ENCODE peak calls at places on chromosomes 6 and 20, in ten cellular contexts. I is ovary, J is right lobe of liver, S is spleen, L is breast epithelium, Z is transverse colon, K is sigmoid colon, T is heart left ventricle, C is body of pancreas, W is suprapubic skin. O is an unnamed sample.

GRCh38 chr20:25258463-25258805 is 10.5 kb downstream of the PYGB start:
- DNase-seq in I (no peak), J (no peak), S (peak), L (no peak), Z (no peak), K (no peak), T (no peak), C (no peak), W (peak), O (no peak)

GRCh38 chr20:47568019-47568418 is 66.3 kb downstream of the NCOA3 start:
- DNase-seq in I (no peak), J (no peak), S (no peak), L (no peak), Z (peak), K (peak), T (peak), C (peak), W (no peak), O (peak)

GRCh38 chr20:39706089-39706721 is 744.1 kb downstream of the DHX35 start:
- DNase-seq in I (peak), J (no peak), S (no peak), L (no peak), Z (no peak), K (peak), T (peak), C (peak), W (peak), O (no peak)

GRCh38 chr20:16011061-16011460 is 562.2 kb downstream of the KIF16B start:
- DNase-seq in I (no peak), J (no peak), S (no peak), L (no peak), Z (no peak), K (no peak), T (no peak), C (no peak), W (no peak), O (no peak)

GRCh38 chr20:61649879-61650200 is 397.8 kb downstream of the CDH4 start:
- DNase-seq in I (no peak), J (no peak), S (peak), L (no peak), Z (no peak), K (no peak), T (no peak), C (no peak), W (no peak), O (no peak)

GRCh38 chr6:157314705-157315321 is 8.5 kb downstream of the TMEM242 start:
- DNase-seq in I (no peak), J (no peak), S (no peak), L (no peak), Z (no peak), K (no peak), T (no peak), C (peak), W (no peak), O (no peak)

GRCh38 chr6:140542858-140543257 is 1168.4 kb upstream of the CITED2 start:
- DNase-seq in I (no peak), J (no peak), S (no peak), L (no peak), Z (no peak), K (no peak), T (no peak), C (no peak), W (no peak), O (no peak)

GRCh38 chr6:130778946-130779657 is 48.1 kb upstream of the SMLR1 start:
- DNase-seq in I (no peak), J (no peak), S (no peak), L (no peak), Z (no peak), K (no peak), T (no peak), C (peak), W (no peak), O (no peak)

GRCh38 chr20:63357921-63358905 is 2.9 kb downstream of the CHRNA4 start:
- DNase-seq in I (no peak), J (peak), S (no peak), L (no peak), Z (no peak), K (no peak), T (peak), C (peak), W (no peak), O (peak)

GRCh38 chr6:39182604-39183003 is 46.7 kb downstream of the KCNK5 start:
- DNase-seq in I (no peak), J (no peak), S (no peak), L (no peak), Z (no peak), K (peak), T (no peak), C (no peak), W (no peak), O (no peak)

GRCh38 chr6:2529217-2529719 is 221.5 kb downstream of the MYLK4 start:
- DNase-seq in I (no peak), J (no peak), S (no peak), L (no peak), Z (no peak), K (no peak), T (no peak), C (peak), W (no peak), O (no peak)

GRCh38 chr6:5126214-5126613 is 41.1 kb downstream of the PPP1R3G start:
- DNase-seq in I (no peak), J (no peak), S (no peak), L (no peak), Z (no peak), K (no peak), T (no peak), C (no peak), W (no peak), O (no peak)

GRCh38 chr20:45189861-45190260 is 15.2 kb downstream of the PI3 start:
- DNase-seq in I (no peak), J (no peak), S (no peak), L (no peak), Z (no peak), K (no peak), T (no peak), C (no peak), W (no peak), O (no peak)

GRCh38 chr20:13283869-13284268 is 62.8 kb downstream of the ISM1 start:
- DNase-seq in I (no peak), J (no peak), S (no peak), L (no peak), Z (no peak), K (no peak), T (no peak), C (no peak), W (no peak), O (no peak)

GRCh38 chr6:90294989-90295853 is 1.4 kb downstream of the BACH2 start:
- DNase-seq in I (peak), J (peak), S (peak), L (no peak), Z (peak), K (peak), T (peak), C (peak), W (no peak), O (peak)

GRCh38 chr6:1856381-1856780 is 246.7 kb downstream of the FOXC1 start:
- DNase-seq in I (peak), J (no peak), S (no peak), L (no peak), Z (peak), K (no peak), T (peak), C (no peak), W (no peak), O (no peak)

GRCh38 chr6:157531986-157532365 is 151.0 kb downstream of the ZDHHC14 start:
- DNase-seq in I (no peak), J (no peak), S (no peak), L (no peak), Z (no peak), K (no peak), T (no peak), C (no peak), W (no peak), O (no peak)

GRCh38 chr6:41577865-41578713 is 31.9 kb downstream of the FOXP4 start:
- DNase-seq in I (no peak), J (no peak), S (no peak), L (peak), Z (no peak), K (no peak), T (no peak), C (peak), W (no peak), O (peak)

GRCh38 chr6:146962332-146962731 is 241.9 kb upstream of the STXBP5 start:
- DNase-seq in I (no peak), J (no peak), S (no peak), L (no peak), Z (no peak), K (no peak), T (no peak), C (no peak), W (no peak), O (no peak)

GRCh38 chr20:46031701-46032254 is 2.8 kb downstream of the SLC12A5 start:
- DNase-seq in I (no peak), J (no peak), S (no peak), L (no peak), Z (no peak), K (no peak), T (no peak), C (peak), W (no peak), O (peak)

GRCh38 chr6:140203611-140204553 is 829.4 kb upstream of the CITED2 start:
- DNase-seq in I (no peak), J (no peak), S (no peak), L (no peak), Z (no peak), K (no peak), T (no peak), C (no peak), W (no peak), O (no peak)

GRCh38 chr6:9921366-9921765 is 493.5 kb downstream of the TFAP2A start:
- DNase-seq in I (no peak), J (no peak), S (no peak), L (no peak), Z (no peak), K (no peak), T (no peak), C (no peak), W (no peak), O (no peak)

GRCh38 chr20:25984933-25985332 is 288.3 kb upstream of the ZNF337 start:
- DNase-seq in I (peak), J (no peak), S (peak), L (no peak), Z (peak), K (peak), T (peak), C (peak), W (no peak), O (no peak)

GRCh38 chr6:16216501-16217155 is 21.8 kb upstream of the GMPR start:
- DNase-seq in I (peak), J (no peak), S (no peak), L (no peak), Z (no peak), K (no peak), T (no peak), C (no peak), W (no peak), O (no peak)

GRCh38 chr6:20348091-20348490 is 53.6 kb upstream of the E2F3 start:
- DNase-seq in I (no peak), J (no peak), S (no peak), L (no peak), Z (no peak), K (no peak), T (no peak), C (no peak), W (no peak), O (no peak)

GRCh38 chr6:126112171-126112632 is 125.9 kb downstream of the TRMT11 start:
- DNase-seq in I (no peak), J (no peak), S (no peak), L (no peak), Z (no peak), K (no peak), T (no peak), C (peak), W (no peak), O (no peak)

GRCh38 chr6:29602564-29603361 is 17.8 kb downstream of the OR2H2 start:
- DNase-seq in I (no peak), J (no peak), S (no peak), L (no peak), Z (no peak), K (no peak), T (no peak), C (no peak), W (no peak), O (no peak)

GRCh38 chr6:116682334-116682712 is 1.3 kb downstream of the KPNA5 start:
- DNase-seq in I (peak), J (no peak), S (no peak), L (no peak), Z (no peak), K (no peak), T (no peak), C (peak), W (no peak), O (no peak)
- H3K27ac ChIP-seq in I (no peak), J (no peak), S (peak), L (no peak), Z (no peak), K (peak), T (peak), C (no peak), W (peak), O (no peak)

GRCh38 chr20:50170549-50171220 is 17.2 kb upstream of the PEDS1 start:
- DNase-seq in I (no peak), J (no peak), S (no peak), L (no peak), Z (no peak), K (no peak), T (no peak), C (no peak), W (no peak), O (no peak)

GRCh38 chr20:50174456-50174855 is 16.2 kb upstream of the CEBPB start:
- DNase-seq in I (no peak), J (no peak), S (no peak), L (no peak), Z (no peak), K (no peak), T (no peak), C (no peak), W (no peak), O (no peak)

GRCh38 chr20:50169329-50169823 is 15.9 kb upstream of the PEDS1 start:
- DNase-seq in I (peak), J (peak), S (peak), L (peak), Z (peak), K (peak), T (peak), C (peak), W (peak), O (peak)

GRCh38 chr20:50175938-50176933 is 14.4 kb upstream of the CEBPB start:
- DNase-seq in I (no peak), J (no peak), S (no peak), L (no peak), Z (no peak), K (peak), T (no peak), C (no peak), W (no peak), O (no peak)

GRCh38 chr20:50172347-50173013 is 18.1 kb upstream of the CEBPB start:
- DNase-seq in I (peak), J (peak), S (peak), L (peak), Z (peak), K (peak), T (peak), C (peak), W (peak), O (peak)
- TF ChIP-seq POLR2A in I (peak), J (peak), S (peak), L (peak), Z (peak), K (peak), T (peak), C (peak), W (no peak), O (no peak)

GRCh38 chr6:35028781-35029180 is 112.4 kb downstream of the TCP11 start:
- DNase-seq in I (no peak), J (no peak), S (no peak), L (no peak), Z (no peak), K (no peak), T (no peak), C (no peak), W (no peak), O (no peak)
- H3K27ac ChIP-seq in I (no peak), J (no peak), S (no peak), L (no peak), Z (peak), K (peak), T (peak), C (no peak), W (peak), O (no peak)

GRCh38 chr6:33570806-33571636 is 9.1 kb downstream of the BAK1 start:
- DNase-seq in I (peak), J (peak), S (peak), L (peak), Z (peak), K (peak), T (peak), C (peak), W (peak), O (peak)
- TF ChIP-seq POLR2A in I (no peak), J (no peak), S (peak), L (no peak), Z (peak), K (peak), T (peak), C (peak), W (no peak), O (no peak)